ENCODE peak calls at places on chromosomes 2 and 18, in nine cellular contexts. V is mesothelial cell of epicardium, I is heart right ventricle, R is right lobe of liver, U is PC-3, A is RWPE1, P is pancreas, S is GM23338, D is foreskin fibroblast. N is an unnamed sample.

GRCh38 chr2:220335591-220335915 is 708.1 kb downstream of the SLC4A3 start:
- DNase-seq in V (no peak), I (no peak), R (no peak), U (no peak), A (no peak), P (no peak), S (no peak), D (no peak), N (no peak)

GRCh38 chr2:187994464-187995331 is 297.0 kb upstream of the GULP1 start:
- DNase-seq in V (no peak), I (no peak), R (peak), U (no peak), A (no peak), P (no peak), S (no peak), D (peak), N (no peak)

GRCh38 chr2:232388324-232388891 is 9.9 kb downstream of the ALPP start:
- DNase-seq in V (no peak), I (no peak), R (no peak), U (no peak), A (no peak), P (no peak), S (peak), D (no peak), N (no peak)

GRCh38 chr2:56483081-56483480 is 299.3 kb downstream of the CCDC85A start:
- DNase-seq in V (no peak), I (no peak), R (no peak), U (no peak), A (no peak), P (no peak), S (no peak), D (no peak), N (no peak)

GRCh38 chr2:114330594-114330993 is 111.8 kb upstream of the DPP10 start:
- DNase-seq in V (no peak), I (no peak), R (no peak), U (no peak), A (no peak), P (no peak), S (no peak), D (no peak), N (no peak)

GRCh38 chr2:17539596-17539992 is 902 bp upstream of the VSNL1 start:
- DNase-seq in V (no peak), I (peak), R (peak), U (no peak), A (no peak), P (peak), S (peak), D (peak), N (peak)

GRCh38 chr18:57073516-57074187 is 73.2 kb upstream of the BOD1L2 start:
- DNase-seq in V (no peak), I (no peak), R (no peak), U (no peak), A (no peak), P (no peak), S (no peak), D (no peak), N (no peak)

GRCh38 chr18:70333757-70334156 is 44.9 kb downstream of the SOCS6 start:
- DNase-seq in V (no peak), I (no peak), R (no peak), U (peak), A (peak), P (no peak), S (no peak), D (peak), N (no peak)

DNA sequence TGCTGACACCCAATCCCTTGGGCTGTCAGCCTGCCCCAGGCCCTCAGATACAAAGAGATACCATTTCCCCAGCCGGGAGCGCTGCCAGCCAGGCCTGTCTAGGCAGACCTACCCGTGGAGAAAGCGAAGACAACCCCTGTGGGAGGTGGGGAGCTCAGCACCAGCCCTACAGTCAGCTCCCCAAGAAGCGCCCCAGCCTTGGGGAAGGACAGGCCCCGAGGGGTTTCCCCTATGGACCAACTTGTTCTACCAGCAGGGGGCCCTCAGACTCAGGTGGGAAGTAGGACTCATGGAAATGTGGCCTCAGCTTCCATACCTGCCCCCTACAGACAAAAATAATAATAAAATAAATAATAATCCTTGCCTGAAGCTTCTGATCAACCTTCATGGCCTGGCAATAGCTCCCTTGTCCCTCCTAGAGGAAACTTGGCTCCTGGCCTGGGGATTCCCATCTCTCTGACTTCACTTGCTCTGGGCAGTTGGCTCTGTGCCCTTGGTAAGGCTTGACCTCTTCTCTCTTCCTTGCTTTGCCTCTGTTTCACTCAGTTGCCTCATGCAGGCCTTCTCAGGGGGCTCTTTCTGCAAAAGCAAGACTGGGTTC is 7.0 kb downstream of the SLC35F6 start:
- DNase-seq in V (no peak), I (peak), R (peak), U (peak), A (peak), P (no peak), S (peak), D (peak), N (no peak)
- TF ChIP-seq CTCF in V (peak), I (no peak), R (peak), U (peak), A (no peak), P (peak), S (peak), D (no peak), N (peak)

GRCh38 chr18:27075828-27076227 is 109.3 kb downstream of the CHST9 start:
- DNase-seq in V (no peak), I (no peak), R (no peak), U (no peak), A (no peak), P (no peak), S (no peak), D (no peak), N (no peak)
- TF ChIP-seq CTCF in V (no peak), I (no peak), R (no peak), U (no peak), A (no peak), P (no peak), S (no peak), D (no peak), N (no peak)

GRCh38 chr2:25276569-25277465 is 64.9 kb downstream of the DNMT3A start:
- DNase-seq in V (peak), I (peak), R (no peak), U (no peak), A (no peak), P (peak), S (peak), D (peak), N (peak)
- TF ChIP-seq CTCF in V (peak), I (peak), R (peak), U (peak), A (no peak), P (peak), S (peak), D (peak), N (peak)

DNA sequence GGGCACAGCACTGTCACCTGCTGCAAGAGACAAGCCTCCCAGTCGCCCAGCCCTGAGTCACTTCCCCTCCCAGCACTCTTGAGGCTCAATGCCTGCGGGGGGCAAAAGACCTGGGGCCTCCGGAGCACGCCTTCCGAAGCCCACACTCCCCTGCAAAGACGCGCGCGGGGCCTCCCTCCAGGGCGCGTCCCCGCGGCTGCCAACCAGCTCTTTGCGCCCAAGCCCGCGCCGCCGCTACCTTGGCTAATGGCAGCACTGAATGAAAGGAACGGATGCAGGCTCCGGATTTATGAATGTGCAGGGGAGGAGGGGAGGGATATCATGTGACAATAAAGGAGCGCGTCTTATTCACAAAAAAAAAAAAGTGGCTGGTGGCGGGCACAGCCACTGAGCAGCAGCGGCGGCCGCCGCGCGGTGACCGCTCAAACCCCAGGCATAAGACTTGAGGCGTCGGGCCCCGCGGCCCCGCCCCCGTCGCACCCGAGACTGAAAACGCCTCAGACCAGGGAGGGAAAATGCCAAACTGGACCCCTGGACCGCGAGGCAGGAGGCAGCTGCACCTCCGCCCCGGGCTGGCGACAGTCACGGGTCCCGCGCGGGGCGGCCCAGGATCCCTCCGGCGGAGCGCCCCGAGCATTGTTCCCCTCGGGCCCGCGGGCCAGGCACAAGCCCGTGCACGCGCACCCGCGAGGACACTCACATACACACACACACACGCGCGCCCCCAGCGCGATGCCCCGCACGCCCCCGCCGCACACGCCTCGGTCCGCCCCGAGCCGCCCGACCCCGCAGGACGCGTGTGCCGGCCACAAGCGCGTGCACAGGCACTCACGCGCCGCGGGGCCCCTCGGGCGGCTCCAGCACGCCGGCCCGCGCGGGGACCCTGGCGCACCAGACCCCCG is 1.6 kb downstream of the SPRED2 start:
- DNase-seq in V (peak), I (peak), R (peak), U (peak), A (peak), P (peak), S (peak), D (peak), N (peak)
- TF ChIP-seq CTCF in V (no peak), I (no peak), R (no peak), U (no peak), A (no peak), P (no peak), S (no peak), D (no peak), N (peak)

GRCh38 chr2:113098061-113098460 is 29.3 kb upstream of the IL1RN start:
- DNase-seq in V (no peak), I (no peak), R (no peak), U (no peak), A (no peak), P (no peak), S (no peak), D (no peak), N (no peak)
- TF ChIP-seq CTCF in V (no peak), I (no peak), R (no peak), U (no peak), A (no peak), P (no peak), S (no peak), D (no peak), N (no peak)

GRCh38 chr2:235495373-235496238 is 1.8 kb downstream of the AGAP1 start:
- DNase-seq in V (no peak), I (no peak), R (peak), U (peak), A (peak), P (no peak), S (no peak), D (no peak), N (no peak)
- TF ChIP-seq CTCF in V (no peak), I (no peak), R (no peak), U (no peak), A (no peak), P (no peak), S (peak), D (no peak), N (peak)

DNA sequence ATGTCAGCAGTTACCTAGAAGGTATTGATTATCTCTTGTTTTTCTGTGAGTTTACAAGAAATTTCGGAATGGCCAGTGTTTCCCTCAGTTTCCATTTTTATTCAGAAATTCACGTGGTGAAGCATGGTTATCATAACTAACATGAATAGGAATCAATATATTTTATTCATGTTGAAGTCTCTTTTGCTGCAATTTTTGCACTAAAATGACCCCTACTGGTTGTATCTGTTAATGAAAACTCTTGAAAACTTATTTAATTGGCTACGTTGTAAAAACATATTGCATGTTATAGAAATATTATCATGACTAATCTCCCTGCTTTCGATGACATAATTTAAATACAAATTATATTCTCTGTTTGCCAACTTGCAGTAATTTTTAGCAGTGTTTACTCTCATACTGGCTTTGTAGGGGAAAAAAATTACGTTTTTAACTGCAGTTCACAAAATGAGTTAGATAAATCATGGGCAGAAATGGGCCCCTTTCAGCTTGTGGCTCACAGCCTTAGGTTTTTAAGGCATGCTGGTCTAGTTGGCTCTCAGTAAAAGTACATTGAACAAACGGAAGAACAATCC is 3.5 kb downstream of the CRIM1 start:
- DNase-seq in V (no peak), I (no peak), R (no peak), U (peak), A (no peak), P (no peak), S (no peak), D (no peak), N (no peak)
- TF ChIP-seq CTCF in V (peak), I (peak), R (peak), U (peak), A (no peak), P (no peak), S (no peak), D (peak), N (peak)